ENCODE peak calls at places on chromosomes 3 and 15, in five cellular contexts. S is GM13977, Q is pancreas, N is mammary epithelial cell, D is HepG2. K is an unnamed sample.

GRCh38 chr3:17302774-17303173 is 418.0 kb downstream of the PLCL2 start:
- DNase-seq in S (no peak), N (no peak), D (no peak), Q (no peak), K (no peak)

GRCh38 chr15:31278544-31279220 is 48.0 kb upstream of the KLF13 start:
- DNase-seq in Q (no peak), D (no peak), N (no peak), S (no peak), K (peak)

GRCh38 chr15:96126859-96127258 is 203.6 kb upstream of the NR2F2 start:
- DNase-seq in Q (no peak), N (no peak), S (no peak), D (no peak), K (no peak)

GRCh38 chr15:80777137-80777536 is 2.0 kb upstream of the CEMIP start:
- DNase-seq in S (no peak), N (peak), D (no peak), Q (no peak), K (no peak)

GRCh38 chr3:180496995-180497394 is 105.0 kb upstream of the TTC14 start:
- DNase-seq in D (no peak), S (no peak), N (no peak), Q (no peak), K (no peak)

GRCh38 chr15:28984421-28985375 is 98.9 kb downstream of the APBA2 start:
- DNase-seq in S (no peak), Q (no peak), N (no peak), D (peak), K (no peak)

GRCh38 chr15:76340802-76341365 is 4.3 kb downstream of the ISL2 start:
- DNase-seq in Q (peak), S (peak), D (no peak), N (no peak), K (peak)

GRCh38 chr3:127792664-127793292 is 29.5 kb downstream of the MGLL start:
- DNase-seq in Q (no peak), D (no peak), N (peak), S (no peak), K (no peak)

GRCh38 chr3:48634661-48635221 is 520 bp downstream of the SLC26A6 start:
- DNase-seq in Q (peak), N (peak), S (peak), D (peak), K (peak)

GRCh38 chr15:80709542-80709941 is 14.4 kb downstream of the ABHD17C start:
- DNase-seq in N (peak), S (no peak), Q (no peak), D (no peak), K (no peak)

GRCh38 chr3:16875876-16876575 is 8.7 kb upstream of the PLCL2 start:
- DNase-seq in S (no peak), Q (no peak), N (no peak), D (no peak), K (no peak)

GRCh38 chr3:53196575-53197407 is 35.8 kb downstream of the PRKCD start:
- DNase-seq in S (no peak), Q (no peak), N (no peak), D (peak), K (peak)

GRCh38 chr3:29212789-29213433 is 68.0 kb upstream of the RBMS3 start:
- DNase-seq in D (no peak), N (no peak), Q (no peak), S (no peak), K (no peak)

GRCh38 chr15:28013976-28014375 is 85.1 kb downstream of the OCA2 start:
- DNase-seq in D (no peak), N (no peak), Q (no peak), S (no peak), K (no peak)

GRCh38 chr3:14508505-14508819 is 31.7 kb downstream of the GRIP2 start:
- DNase-seq in N (no peak), D (no peak), S (no peak), Q (peak), K (no peak)

DNA sequence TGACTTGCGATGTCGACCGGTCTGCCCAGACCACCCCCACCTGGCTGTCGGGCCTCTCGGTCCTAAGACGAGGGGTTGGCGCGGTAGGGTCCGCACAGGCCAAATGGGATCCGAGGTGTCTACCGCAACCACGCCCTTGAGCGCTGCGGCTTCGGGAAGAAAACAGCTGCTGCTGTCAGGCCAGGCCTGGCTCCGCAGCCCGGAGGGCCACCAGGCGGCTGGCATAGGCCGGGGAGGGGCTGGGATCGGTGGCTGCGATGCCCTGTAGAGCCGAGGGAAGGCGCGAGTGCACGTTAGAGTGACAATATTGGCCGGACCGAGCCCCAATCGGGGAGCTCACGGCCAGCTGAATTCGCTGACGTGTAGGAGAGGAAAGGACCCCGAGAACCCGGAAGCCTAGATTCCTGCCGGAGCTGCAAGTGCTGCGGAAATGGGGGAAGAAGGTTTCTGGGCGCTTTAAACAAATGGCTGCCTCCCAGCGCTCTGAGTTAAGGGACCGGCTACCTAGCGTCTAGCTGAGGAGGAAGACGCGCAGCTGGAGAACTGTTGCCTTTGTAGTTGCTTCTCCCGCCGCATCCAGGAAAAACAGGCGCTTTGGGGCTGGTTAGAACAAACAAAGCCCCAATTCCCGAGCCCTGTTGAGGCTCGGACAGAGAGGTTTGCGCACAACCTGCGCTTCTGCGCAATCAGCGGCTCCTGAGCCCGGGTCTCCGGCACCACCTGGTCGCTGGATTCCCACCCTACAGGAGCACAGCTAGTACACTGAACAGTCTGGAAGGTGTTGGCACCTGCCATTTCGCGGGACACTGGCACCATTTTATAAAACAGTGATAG is 14.0 kb downstream of the ZIC4 start:
- DNase-seq in S (no peak), D (no peak), N (no peak), Q (peak), K (no peak)
- TF ChIP-seq CTCF in S (no peak), D (no peak), N (no peak), Q (no peak), K (no peak)

GRCh38 chr15:75203017-75203907 is 1.6 kb downstream of the C15orf39 start:
- DNase-seq in S (no peak), D (no peak), N (peak), Q (no peak), K (no peak)
- TF ChIP-seq CTCF in S (no peak), D (no peak), N (peak), Q (no peak), K (no peak)

GRCh38 chr3:32292085-32292796 is 53.8 kb downstream of the CMTM8 start:
- DNase-seq in N (no peak), Q (no peak), S (no peak), D (peak), K (no peak)

GRCh38 chr3:32284443-32284842 is 46.0 kb downstream of the CMTM8 start:
- DNase-seq in S (no peak), Q (no peak), N (no peak), D (no peak), K (no peak)

GRCh38 chr3:32285910-32286309 is 47.4 kb downstream of the CMTM8 start:
- DNase-seq in N (no peak), Q (no peak), S (no peak), D (no peak), K (no peak)

GRCh38 chr3:32290619-32291018 is 52.1 kb downstream of the CMTM8 start:
- DNase-seq in D (no peak), S (no peak), Q (no peak), N (no peak), K (no peak)

GRCh38 chr3:32288819-32289218 is 50.3 kb downstream of the CMTM8 start:
- DNase-seq in N (no peak), D (no peak), Q (no peak), S (peak), K (peak)
- TF ChIP-seq CTCF in N (no peak), D (no peak), Q (no peak), S (no peak), K (no peak)

DNA sequence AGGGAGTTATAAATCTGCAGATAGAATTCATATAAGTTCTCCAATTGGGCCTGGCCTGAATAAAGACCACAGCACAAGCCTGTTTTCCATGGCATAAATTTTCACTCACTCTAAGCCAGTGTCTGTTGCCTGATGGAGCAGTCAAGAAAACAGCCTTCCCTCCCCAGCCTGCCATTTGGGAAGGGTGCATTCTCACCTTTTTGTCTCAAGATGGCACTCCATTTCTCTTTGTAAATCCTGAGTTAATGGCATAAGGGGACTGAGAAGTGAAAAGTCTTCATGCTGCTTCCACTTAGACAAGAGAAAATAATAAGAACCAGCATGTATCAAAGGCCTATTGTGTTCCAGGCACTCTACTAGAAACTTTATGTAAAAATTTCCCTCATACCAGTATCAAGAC is 115.6 kb upstream of the MANF start:
- DNase-seq in Q (no peak), S (no peak), N (peak), D (no peak), K (no peak)
- TF ChIP-seq CTCF in Q (no peak), S (peak), N (peak), D (no peak), K (no peak)